ENCODE peak calls at places on chromosomes 16 and 17, in seven cellular contexts. One of them, this sample, is unnamed.

GRCh38 chr17:29038511-29039300 is 4.2 kb upstream of the PIPOX start:
- DNase-seq in lower leg skin: no peak
- DNase-seq in BJ: no peak
- DNase-seq in amygdala: no peak
- DNase-seq in GM04504: no peak
- DNase-seq in T-helper 9 cell: no peak
- DNase-seq in amniotic stem cell: no peak
- DNase-seq in this sample: no peak

GRCh38 chr17:18877104-18877503 is 19.2 kb downstream of the PRPSAP2 start:
- DNase-seq in lower leg skin: peak
- DNase-seq in BJ: no peak
- DNase-seq in amygdala: no peak
- DNase-seq in GM04504: no peak
- DNase-seq in T-helper 9 cell: no peak
- DNase-seq in amniotic stem cell: no peak
- DNase-seq in this sample: no peak

GRCh38 chr17:2545393-2545792 is 33.7 kb upstream of the METTL16 start:
- DNase-seq in lower leg skin: no peak
- DNase-seq in BJ: no peak
- DNase-seq in amygdala: no peak
- DNase-seq in GM04504: no peak
- DNase-seq in T-helper 9 cell: no peak
- DNase-seq in amniotic stem cell: no peak
- DNase-seq in this sample: no peak

GRCh38 chr16:54446639-54447038 is 160.1 kb upstream of the IRX3 start:
- DNase-seq in lower leg skin: peak
- DNase-seq in BJ: no peak
- DNase-seq in amygdala: no peak
- DNase-seq in GM04504: peak
- DNase-seq in T-helper 9 cell: no peak
- DNase-seq in amniotic stem cell: no peak
- DNase-seq in this sample: peak

GRCh38 chr16:81532491-81533174 is 88.0 kb downstream of the CMIP start:
- DNase-seq in lower leg skin: no peak
- DNase-seq in BJ: no peak
- DNase-seq in amygdala: no peak
- DNase-seq in GM04504: no peak
- DNase-seq in T-helper 9 cell: no peak
- DNase-seq in amniotic stem cell: no peak
- DNase-seq in this sample: no peak

GRCh38 chr17:67049025-67049739 is 4.8 kb downstream of the CACNG1 start:
- DNase-seq in lower leg skin: no peak
- DNase-seq in BJ: no peak
- DNase-seq in amygdala: no peak
- DNase-seq in GM04504: no peak
- DNase-seq in T-helper 9 cell: no peak
- DNase-seq in amniotic stem cell: no peak
- DNase-seq in this sample: no peak

GRCh38 chr16:11791144-11791828 is 5.8 kb downstream of the ZC3H7A start:
- DNase-seq in lower leg skin: no peak
- DNase-seq in BJ: no peak
- DNase-seq in amygdala: no peak
- DNase-seq in GM04504: no peak
- DNase-seq in T-helper 9 cell: no peak
- DNase-seq in amniotic stem cell: no peak
- DNase-seq in this sample: no peak

GRCh38 chr16:89257281-89257731 is 39.8 kb downstream of the ZNF778 start:
- DNase-seq in lower leg skin: no peak
- DNase-seq in BJ: no peak
- DNase-seq in amygdala: no peak
- DNase-seq in GM04504: no peak
- DNase-seq in T-helper 9 cell: no peak
- DNase-seq in amniotic stem cell: no peak
- DNase-seq in this sample: no peak

GRCh38 chr17:47072881-47073280 is 93.8 kb upstream of the RPRML start:
- DNase-seq in lower leg skin: no peak
- DNase-seq in BJ: peak
- DNase-seq in amygdala: peak
- DNase-seq in GM04504: peak
- DNase-seq in T-helper 9 cell: no peak
- DNase-seq in amniotic stem cell: no peak
- DNase-seq in this sample: no peak

GRCh38 chr16:69324013-69324531 is 6.3 kb downstream of the PDF start:
- DNase-seq in lower leg skin: peak
- DNase-seq in BJ: no peak
- DNase-seq in amygdala: no peak
- DNase-seq in GM04504: no peak
- DNase-seq in T-helper 9 cell: no peak
- DNase-seq in amniotic stem cell: no peak
- DNase-seq in this sample: no peak

GRCh38 chr16:63976345-63976744 is 1145.5 kb downstream of the CDH11 start:
- DNase-seq in lower leg skin: no peak
- DNase-seq in BJ: no peak
- DNase-seq in amygdala: no peak
- DNase-seq in GM04504: no peak
- DNase-seq in T-helper 9 cell: no peak
- DNase-seq in amniotic stem cell: no peak
- DNase-seq in this sample: no peak

GRCh38 chr17:70169707-70170597 is 620 bp downstream of the KCNJ2 start:
- DNase-seq in lower leg skin: no peak
- DNase-seq in BJ: no peak
- DNase-seq in amygdala: peak
- DNase-seq in GM04504: no peak
- DNase-seq in T-helper 9 cell: no peak
- DNase-seq in amniotic stem cell: no peak
- DNase-seq in this sample: no peak

GRCh38 chr16:1413684-1414531 is 596 bp downstream of the UNKL start:
- DNase-seq in lower leg skin: peak
- DNase-seq in BJ: no peak
- DNase-seq in amygdala: no peak
- DNase-seq in GM04504: peak
- DNase-seq in T-helper 9 cell: peak
- DNase-seq in amniotic stem cell: no peak
- DNase-seq in this sample: no peak

GRCh38 chr17:3911271-3912053 is 4.8 kb downstream of the P2RX1 start:
- DNase-seq in lower leg skin: no peak
- DNase-seq in BJ: no peak
- DNase-seq in amygdala: no peak
- DNase-seq in GM04504: no peak
- DNase-seq in T-helper 9 cell: peak
- DNase-seq in amniotic stem cell: no peak
- DNase-seq in this sample: no peak

GRCh38 chr16:26816885-26817571 is 249.7 kb upstream of the C16orf82 start:
- DNase-seq in lower leg skin: no peak
- DNase-seq in BJ: no peak
- DNase-seq in amygdala: no peak
- DNase-seq in GM04504: no peak
- DNase-seq in T-helper 9 cell: no peak
- DNase-seq in amniotic stem cell: no peak
- DNase-seq in this sample: no peak

GRCh38 chr17:66829386-66829864 is 5.5 kb upstream of the CACNG5 start:
- DNase-seq in lower leg skin: peak
- DNase-seq in BJ: peak
- DNase-seq in amygdala: no peak
- DNase-seq in GM04504: peak
- DNase-seq in T-helper 9 cell: no peak
- DNase-seq in amniotic stem cell: peak
- DNase-seq in this sample: no peak

GRCh38 chr16:69709456-69710084 is 16.8 kb downstream of the NQO1 start:
- DNase-seq in lower leg skin: peak
- DNase-seq in BJ: peak
- DNase-seq in amygdala: no peak
- DNase-seq in GM04504: no peak
- DNase-seq in T-helper 9 cell: no peak
- DNase-seq in amniotic stem cell: peak
- DNase-seq in this sample: no peak

GRCh38 chr17:60656499-60656898 is 21.2 kb upstream of the BCAS3 start:
- DNase-seq in lower leg skin: no peak
- DNase-seq in BJ: no peak
- DNase-seq in amygdala: no peak
- DNase-seq in GM04504: no peak
- DNase-seq in T-helper 9 cell: no peak
- DNase-seq in amniotic stem cell: no peak
- DNase-seq in this sample: no peak

GRCh38 chr17:60557805-60558204 is 31.8 kb upstream of the APPBP2 start:
- DNase-seq in lower leg skin: no peak
- DNase-seq in BJ: no peak
- DNase-seq in amygdala: no peak
- DNase-seq in GM04504: no peak
- DNase-seq in T-helper 9 cell: no peak
- DNase-seq in amniotic stem cell: no peak
- DNase-seq in this sample: no peak

GRCh38 chr17:6461246-6461645 is 17.0 kb downstream of the PIMREG start:
- DNase-seq in lower leg skin: no peak
- DNase-seq in BJ: no peak
- DNase-seq in amygdala: no peak
- DNase-seq in GM04504: no peak
- DNase-seq in T-helper 9 cell: no peak
- DNase-seq in amniotic stem cell: no peak
- DNase-seq in this sample: no peak

This sample was measured in AG04449.